ENCODE peak calls at places on chromosomes 7 and 10, in seven cellular contexts. One of them, this sample, is unnamed.

GRCh38 chr10:8617792-8618191 is 563.3 kb downstream of the GATA3 start:
- DNase-seq in A549: no peak
- DNase-seq in CD8-positive, alpha-beta T cell: no peak
- DNase-seq in AG10803: no peak
- DNase-seq in left lung: no peak
- DNase-seq in fibroblast of pulmonary artery: no peak
- DNase-seq in IMR-90: no peak
- DNase-seq in this sample: no peak

GRCh38 chr7:38244516-38244915 is 28.9 kb downstream of the TARP start:
- DNase-seq in A549: no peak
- DNase-seq in CD8-positive, alpha-beta T cell: no peak
- DNase-seq in AG10803: no peak
- DNase-seq in left lung: no peak
- DNase-seq in fibroblast of pulmonary artery: no peak
- DNase-seq in IMR-90: no peak
- DNase-seq in this sample: no peak

GRCh38 chr10:97886264-97886663 is 36.6 kb downstream of the GOLGA7B start:
- DNase-seq in A549: no peak
- DNase-seq in CD8-positive, alpha-beta T cell: no peak
- DNase-seq in AG10803: no peak
- DNase-seq in left lung: no peak
- DNase-seq in fibroblast of pulmonary artery: no peak
- DNase-seq in IMR-90: no peak
- DNase-seq in this sample: no peak

GRCh38 chr7:148182264-148182663 is 408.3 kb upstream of the C7orf33 start:
- DNase-seq in A549: no peak
- DNase-seq in CD8-positive, alpha-beta T cell: no peak
- DNase-seq in AG10803: peak
- DNase-seq in left lung: no peak
- DNase-seq in fibroblast of pulmonary artery: peak
- DNase-seq in IMR-90: no peak
- DNase-seq in this sample: no peak

GRCh38 chr7:67854236-67854635 is 857.6 kb downstream of the TYW1 start:
- DNase-seq in A549: no peak
- DNase-seq in CD8-positive, alpha-beta T cell: no peak
- DNase-seq in AG10803: peak
- DNase-seq in left lung: no peak
- DNase-seq in fibroblast of pulmonary artery: no peak
- DNase-seq in IMR-90: no peak
- DNase-seq in this sample: no peak

GRCh38 chr7:20439384-20439783 is 108.7 kb downstream of the ITGB8 start:
- DNase-seq in A549: no peak
- DNase-seq in CD8-positive, alpha-beta T cell: no peak
- DNase-seq in AG10803: no peak
- DNase-seq in left lung: no peak
- DNase-seq in fibroblast of pulmonary artery: no peak
- DNase-seq in IMR-90: no peak
- DNase-seq in this sample: no peak

GRCh38 chr10:77575271-77576006 is 62.2 kb downstream of the KCNMA1 start:
- DNase-seq in A549: no peak
- DNase-seq in CD8-positive, alpha-beta T cell: no peak
- DNase-seq in AG10803: no peak
- DNase-seq in left lung: no peak
- DNase-seq in fibroblast of pulmonary artery: no peak
- DNase-seq in IMR-90: no peak
- DNase-seq in this sample: no peak

GRCh38 chr7:31735991-31736982 is 49.3 kb downstream of the PPP1R17 start:
- DNase-seq in A549: peak
- DNase-seq in CD8-positive, alpha-beta T cell: no peak
- DNase-seq in AG10803: peak
- DNase-seq in left lung: no peak
- DNase-seq in fibroblast of pulmonary artery: peak
- DNase-seq in IMR-90: peak
- DNase-seq in this sample: peak

GRCh38 chr10:75646218-75646915 is 214.9 kb downstream of the LRMDA start:
- DNase-seq in A549: no peak
- DNase-seq in CD8-positive, alpha-beta T cell: no peak
- DNase-seq in AG10803: no peak
- DNase-seq in left lung: no peak
- DNase-seq in fibroblast of pulmonary artery: no peak
- DNase-seq in IMR-90: no peak
- DNase-seq in this sample: no peak

DNA sequence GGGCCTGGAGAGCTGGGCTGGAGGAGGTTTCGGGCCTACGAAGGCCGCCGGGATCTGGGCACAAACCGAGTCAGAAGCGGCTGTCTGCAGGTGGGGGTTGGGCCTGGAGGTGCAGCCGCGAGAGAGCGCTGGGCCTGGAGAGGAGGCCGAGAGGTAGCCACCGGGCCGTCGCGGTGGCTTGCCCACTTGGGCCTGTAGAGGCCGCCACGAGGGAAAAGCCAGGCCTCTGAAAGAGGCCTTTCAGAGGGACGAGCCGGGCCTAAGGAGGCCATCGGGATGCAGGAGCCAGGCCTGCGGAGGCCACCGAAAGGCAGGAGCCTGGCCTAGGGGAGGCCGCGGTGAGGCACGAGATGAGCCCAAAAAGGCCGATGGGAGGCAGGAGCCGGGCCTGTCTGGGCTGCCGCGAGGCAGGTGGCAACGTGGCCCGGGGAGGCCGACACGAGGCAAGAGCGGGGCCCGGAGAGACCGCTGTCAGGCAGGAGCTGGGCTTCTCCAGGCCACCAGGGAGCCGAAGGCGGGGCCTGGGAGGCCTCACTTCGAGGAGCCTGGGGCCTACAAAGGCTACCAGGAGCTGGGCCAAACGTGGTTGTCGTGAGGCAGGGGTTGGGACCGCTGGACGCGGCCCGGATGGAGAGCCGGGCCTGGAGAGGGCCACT is 25.6 kb downstream of the MDH2 start:
- DNase-seq in A549: no peak
- DNase-seq in CD8-positive, alpha-beta T cell: no peak
- DNase-seq in AG10803: no peak
- DNase-seq in left lung: no peak
- DNase-seq in fibroblast of pulmonary artery: no peak
- DNase-seq in IMR-90: no peak
- DNase-seq in this sample: no peak
- TF ChIP-seq CTCF in A549: no peak
- TF ChIP-seq CTCF in CD8-positive, alpha-beta T cell: no peak
- TF ChIP-seq CTCF in AG10803: no peak
- TF ChIP-seq CTCF in left lung: no peak
- TF ChIP-seq CTCF in fibroblast of pulmonary artery: no peak
- TF ChIP-seq CTCF in IMR-90: no peak
- TF ChIP-seq CTCF in this sample: no peak

GRCh38 chr7:129607471-129608120 is 3.9 kb upstream of the NRF1 start:
- DNase-seq in A549: peak
- DNase-seq in CD8-positive, alpha-beta T cell: no peak
- DNase-seq in AG10803: peak
- DNase-seq in left lung: no peak
- DNase-seq in fibroblast of pulmonary artery: peak
- DNase-seq in IMR-90: no peak
- DNase-seq in this sample: peak
- TF ChIP-seq CTCF in A549: peak
- TF ChIP-seq CTCF in CD8-positive, alpha-beta T cell: peak
- TF ChIP-seq CTCF in AG10803: peak
- TF ChIP-seq CTCF in left lung: peak
- TF ChIP-seq CTCF in fibroblast of pulmonary artery: peak
- TF ChIP-seq CTCF in IMR-90: peak
- TF ChIP-seq CTCF in this sample: peak

GRCh38 chr10:101779544-101780186 is 3.6 kb downstream of the NPM3 start:
- DNase-seq in A549: peak
- DNase-seq in CD8-positive, alpha-beta T cell: peak
- DNase-seq in AG10803: peak
- DNase-seq in left lung: peak
- DNase-seq in fibroblast of pulmonary artery: peak
- DNase-seq in IMR-90: peak
- DNase-seq in this sample: peak

GRCh38 chr10:101781655-101781983 is 1.6 kb downstream of the NPM3 start:
- DNase-seq in A549: no peak
- DNase-seq in CD8-positive, alpha-beta T cell: no peak
- DNase-seq in AG10803: no peak
- DNase-seq in left lung: peak
- DNase-seq in fibroblast of pulmonary artery: no peak
- DNase-seq in IMR-90: no peak
- DNase-seq in this sample: no peak

GRCh38 chr10:101780818-101781654 is 2.2 kb downstream of the NPM3 start:
- DNase-seq in A549: peak
- DNase-seq in CD8-positive, alpha-beta T cell: peak
- DNase-seq in AG10803: peak
- DNase-seq in left lung: peak
- DNase-seq in fibroblast of pulmonary artery: peak
- DNase-seq in IMR-90: peak
- DNase-seq in this sample: peak

GRCh38 chr10:101778781-101779543 is 3.0 kb upstream of the FGF8 start:
- DNase-seq in A549: no peak
- DNase-seq in CD8-positive, alpha-beta T cell: no peak
- DNase-seq in AG10803: peak
- DNase-seq in left lung: peak
- DNase-seq in fibroblast of pulmonary artery: peak
- DNase-seq in IMR-90: no peak
- DNase-seq in this sample: peak

DNA sequence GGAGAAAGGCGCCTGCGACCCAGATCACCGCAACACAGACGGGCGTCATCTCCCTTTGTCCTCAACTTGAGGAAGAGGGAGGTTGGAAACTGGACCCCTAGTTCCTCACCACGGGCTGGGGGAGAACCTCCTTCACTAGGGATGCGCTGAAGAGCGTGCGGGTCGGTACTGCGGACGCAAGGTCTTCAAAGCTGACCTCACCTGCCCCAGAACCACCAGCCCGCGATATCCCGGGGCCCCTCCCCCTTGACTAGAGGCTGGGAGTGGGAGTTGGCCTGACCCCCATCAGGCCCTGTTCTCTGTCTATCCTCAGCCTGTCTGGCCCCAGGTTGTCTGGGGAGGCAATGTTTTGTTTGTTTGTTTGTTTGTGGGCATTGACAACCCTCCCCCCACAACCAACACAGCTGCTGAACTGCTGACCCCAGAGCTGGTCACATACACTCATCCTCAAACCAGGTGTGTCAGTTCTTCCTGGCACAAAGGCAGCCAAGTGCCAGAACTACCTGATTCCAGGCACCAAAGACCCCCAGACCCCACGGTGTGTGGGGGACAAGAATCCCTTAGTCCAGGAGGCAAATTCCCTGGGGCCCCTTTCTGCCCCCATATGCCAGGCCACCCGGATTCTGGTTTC is 2.9 kb downstream of the NPM3 start:
- DNase-seq in A549: no peak
- DNase-seq in CD8-positive, alpha-beta T cell: no peak
- DNase-seq in AG10803: no peak
- DNase-seq in left lung: no peak
- DNase-seq in fibroblast of pulmonary artery: no peak
- DNase-seq in IMR-90: no peak
- DNase-seq in this sample: no peak
- TF ChIP-seq CTCF in A549: peak
- TF ChIP-seq CTCF in CD8-positive, alpha-beta T cell: peak
- TF ChIP-seq CTCF in AG10803: no peak
- TF ChIP-seq CTCF in left lung: no peak
- TF ChIP-seq CTCF in fibroblast of pulmonary artery: no peak
- TF ChIP-seq CTCF in IMR-90: no peak
- TF ChIP-seq CTCF in this sample: no peak

DNA sequence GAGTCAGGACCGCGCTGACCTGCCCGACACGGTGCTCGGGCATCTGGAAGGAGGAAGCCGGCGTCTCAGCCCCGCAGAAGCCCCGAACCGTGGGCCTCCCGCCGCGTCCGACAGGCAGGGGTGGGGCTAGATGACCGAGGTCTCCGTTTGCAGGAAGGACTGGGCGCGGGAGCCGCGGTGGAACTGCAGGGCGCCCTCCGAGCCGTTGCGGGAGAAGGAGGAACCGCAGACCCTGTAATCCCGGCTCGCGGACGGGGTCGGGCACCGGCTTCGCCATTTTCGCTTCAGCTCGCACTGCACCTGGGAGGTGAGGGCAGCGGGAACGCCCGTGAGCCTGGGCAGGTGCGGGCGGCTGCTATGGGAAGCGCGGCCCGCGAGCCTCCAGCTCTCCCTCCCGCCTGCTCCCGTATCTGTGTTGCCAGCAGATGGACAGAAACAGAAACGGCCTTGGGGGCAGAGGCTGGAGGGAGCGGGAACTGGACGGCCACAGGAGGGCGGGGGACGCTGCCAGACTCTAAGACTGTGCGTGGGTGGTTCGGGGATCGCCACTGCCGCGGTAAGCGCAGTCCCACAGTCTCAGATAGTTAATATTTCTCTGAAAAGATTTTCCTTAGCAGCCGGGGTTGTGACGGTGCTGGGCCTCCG is 114.1 kb downstream of the VIPR2 start:
- DNase-seq in A549: peak
- DNase-seq in CD8-positive, alpha-beta T cell: no peak
- DNase-seq in AG10803: no peak
- DNase-seq in left lung: peak
- DNase-seq in fibroblast of pulmonary artery: peak
- DNase-seq in IMR-90: no peak
- DNase-seq in this sample: peak
- TF ChIP-seq CTCF in A549: peak
- TF ChIP-seq CTCF in CD8-positive, alpha-beta T cell: no peak
- TF ChIP-seq CTCF in AG10803: no peak
- TF ChIP-seq CTCF in left lung: peak
- TF ChIP-seq CTCF in fibroblast of pulmonary artery: peak
- TF ChIP-seq CTCF in IMR-90: no peak
- TF ChIP-seq CTCF in this sample: peak

GRCh38 chr7:151803841-151804240 is 73.1 kb downstream of the PRKAG2 start:
- DNase-seq in A549: no peak
- DNase-seq in CD8-positive, alpha-beta T cell: no peak
- DNase-seq in AG10803: no peak
- DNase-seq in left lung: no peak
- DNase-seq in fibroblast of pulmonary artery: no peak
- DNase-seq in IMR-90: no peak
- DNase-seq in this sample: no peak
- TF ChIP-seq CTCF in A549: no peak
- TF ChIP-seq CTCF in CD8-positive, alpha-beta T cell: no peak
- TF ChIP-seq CTCF in AG10803: no peak
- TF ChIP-seq CTCF in left lung: no peak
- TF ChIP-seq CTCF in fibroblast of pulmonary artery: no peak
- TF ChIP-seq CTCF in IMR-90: no peak
- TF ChIP-seq CTCF in this sample: no peak

GRCh38 chr10:104614245-104614831 is 26.8 kb upstream of the SORCS3 start:
- DNase-seq in A549: peak
- DNase-seq in CD8-positive, alpha-beta T cell: no peak
- DNase-seq in AG10803: no peak
- DNase-seq in left lung: no peak
- DNase-seq in fibroblast of pulmonary artery: peak
- DNase-seq in IMR-90: peak
- DNase-seq in this sample: peak
- TF ChIP-seq CTCF in A549: peak
- TF ChIP-seq CTCF in CD8-positive, alpha-beta T cell: peak
- TF ChIP-seq CTCF in AG10803: peak
- TF ChIP-seq CTCF in left lung: peak
- TF ChIP-seq CTCF in fibroblast of pulmonary artery: peak
- TF ChIP-seq CTCF in IMR-90: peak
- TF ChIP-seq CTCF in this sample: no peak

GRCh38 chr10:17805921-17806577 is 3.1 kb upstream of the MRC1 start:
- DNase-seq in A549: no peak
- DNase-seq in CD8-positive, alpha-beta T cell: no peak
- DNase-seq in AG10803: no peak
- DNase-seq in left lung: no peak
- DNase-seq in fibroblast of pulmonary artery: no peak
- DNase-seq in IMR-90: no peak
- DNase-seq in this sample: no peak
- TF ChIP-seq CTCF in A549: peak
- TF ChIP-seq CTCF in CD8-positive, alpha-beta T cell: no peak
- TF ChIP-seq CTCF in AG10803: no peak
- TF ChIP-seq CTCF in left lung: no peak
- TF ChIP-seq CTCF in fibroblast of pulmonary artery: no peak
- TF ChIP-seq CTCF in IMR-90: no peak
- TF ChIP-seq CTCF in this sample: no peak